ENCODE peak calls at places on chromosomes 7 and 10, in seven cellular contexts. One of them, this sample, is unnamed.
A peak's percentile ranks its signal among the peaks of the same experiment; 100 is the strongest.

GRCh38 chr7:76129366-76129765 is 72.3 kb upstream of the SRRM3 start:
- DNase-seq in CD8-positive, alpha-beta T cell: no peak
- DNase-seq in upper lobe of right lung: no peak
- DNase-seq in fibroblast of lung: peak; percentile 22
- DNase-seq in GM10248: no peak
- DNase-seq in IMR-90: peak; percentile 37
- DNase-seq in PC-3: no peak
- DNase-seq in this sample: no peak

GRCh38 chr7:122305475-122306319 is 1.1 kb upstream of the FEZF1 start:
- DNase-seq in GM10248: no peak
- DNase-seq in CD8-positive, alpha-beta T cell: no peak
- DNase-seq in PC-3: peak; percentile 17
- DNase-seq in fibroblast of lung: no peak
- DNase-seq in upper lobe of right lung: no peak
- DNase-seq in IMR-90: no peak
- DNase-seq in this sample: peak; percentile 34

GRCh38 chr10:125038637-125039036 is 96.7 kb downstream of the ZRANB1 start:
- DNase-seq in upper lobe of right lung: peak; percentile 84
- DNase-seq in PC-3: peak; percentile 35
- DNase-seq in CD8-positive, alpha-beta T cell: no peak
- DNase-seq in IMR-90: no peak
- DNase-seq in fibroblast of lung: no peak
- DNase-seq in GM10248: no peak
- DNase-seq in this sample: no peak

GRCh38 chr7:131147604-131148003 is 180.1 kb upstream of the MKLN1 start:
- DNase-seq in upper lobe of right lung: no peak
- DNase-seq in IMR-90: no peak
- DNase-seq in GM10248: no peak
- DNase-seq in fibroblast of lung: no peak
- DNase-seq in PC-3: no peak
- DNase-seq in CD8-positive, alpha-beta T cell: no peak
- DNase-seq in this sample: no peak

GRCh38 chr7:133676805-133677370 is 424.0 kb downstream of the EXOC4 start:
- DNase-seq in PC-3: no peak
- DNase-seq in GM10248: no peak
- DNase-seq in upper lobe of right lung: no peak
- DNase-seq in fibroblast of lung: peak; percentile 67
- DNase-seq in CD8-positive, alpha-beta T cell: no peak
- DNase-seq in IMR-90: peak; percentile 30
- DNase-seq in this sample: no peak

GRCh38 chr7:74569501-74570075 is 87.9 kb upstream of the GTF2I start:
- DNase-seq in GM10248: no peak
- DNase-seq in upper lobe of right lung: no peak
- DNase-seq in IMR-90: no peak
- DNase-seq in CD8-positive, alpha-beta T cell: no peak
- DNase-seq in fibroblast of lung: no peak
- DNase-seq in PC-3: no peak
- DNase-seq in this sample: no peak

GRCh38 chr7:105010538-105011523 is 3.2 kb upstream of the KMT2E start:
- DNase-seq in fibroblast of lung: peak; percentile 49
- DNase-seq in upper lobe of right lung: no peak
- DNase-seq in GM10248: no peak
- DNase-seq in IMR-90: peak; percentile 29
- DNase-seq in CD8-positive, alpha-beta T cell: no peak
- DNase-seq in PC-3: no peak
- DNase-seq in this sample: no peak

GRCh38 chr10:130013263-130013937 is 49.3 kb upstream of the EBF3 start:
- DNase-seq in CD8-positive, alpha-beta T cell: no peak
- DNase-seq in GM10248: no peak
- DNase-seq in IMR-90: no peak
- DNase-seq in upper lobe of right lung: no peak
- DNase-seq in fibroblast of lung: no peak
- DNase-seq in PC-3: no peak
- DNase-seq in this sample: no peak

GRCh38 chr10:116565533-116565932 is 19.8 kb downstream of the PNLIP start:
- DNase-seq in IMR-90: no peak
- DNase-seq in fibroblast of lung: no peak
- DNase-seq in GM10248: no peak
- DNase-seq in upper lobe of right lung: no peak
- DNase-seq in PC-3: no peak
- DNase-seq in CD8-positive, alpha-beta T cell: no peak
- DNase-seq in this sample: no peak

GRCh38 chr7:98836811-98837631 is 32.8 kb downstream of the TMEM130 start:
- DNase-seq in PC-3: peak; percentile 51
- DNase-seq in upper lobe of right lung: no peak
- DNase-seq in fibroblast of lung: no peak
- DNase-seq in IMR-90: peak; percentile 28
- DNase-seq in GM10248: peak; percentile 59
- DNase-seq in CD8-positive, alpha-beta T cell: no peak
- DNase-seq in this sample: peak; percentile 61

GRCh38 chr7:108008827-108009226 is 5.9 kb upstream of the LAMB1 start:
- DNase-seq in CD8-positive, alpha-beta T cell: no peak
- DNase-seq in GM10248: no peak
- DNase-seq in PC-3: no peak
- DNase-seq in IMR-90: no peak
- DNase-seq in upper lobe of right lung: no peak
- DNase-seq in fibroblast of lung: no peak
- DNase-seq in this sample: no peak

GRCh38 chr10:47137311-47137851 is 162.6 kb upstream of the GDF10 start:
- DNase-seq in IMR-90: peak; percentile 96
- DNase-seq in GM10248: no peak
- DNase-seq in upper lobe of right lung: no peak
- DNase-seq in CD8-positive, alpha-beta T cell: no peak
- DNase-seq in PC-3: peak; percentile 62
- DNase-seq in fibroblast of lung: peak; percentile 93
- DNase-seq in this sample: no peak

GRCh38 chr7:101882595-101883564 is 65.5 kb downstream of the CUX1 start:
- DNase-seq in upper lobe of right lung: peak; percentile 78
- DNase-seq in CD8-positive, alpha-beta T cell: no peak
- DNase-seq in fibroblast of lung: peak; percentile 100
- DNase-seq in PC-3: peak; percentile 99
- DNase-seq in GM10248: no peak
- DNase-seq in IMR-90: peak; percentile 100
- DNase-seq in this sample: peak; percentile 30

GRCh38 chr10:115503546-115503945 is 410.4 kb downstream of the ATRNL1 start:
- DNase-seq in GM10248: no peak
- DNase-seq in PC-3: peak; percentile 1
- DNase-seq in IMR-90: no peak
- DNase-seq in CD8-positive, alpha-beta T cell: no peak
- DNase-seq in fibroblast of lung: no peak
- DNase-seq in upper lobe of right lung: no peak
- DNase-seq in this sample: no peak

GRCh38 chr7:73992104-73992562 is 35.8 kb upstream of the ELN start:
- DNase-seq in CD8-positive, alpha-beta T cell: no peak
- DNase-seq in IMR-90: peak; percentile 78
- DNase-seq in fibroblast of lung: peak; percentile 88
- DNase-seq in upper lobe of right lung: peak; percentile 74
- DNase-seq in PC-3: no peak
- DNase-seq in GM10248: no peak
- DNase-seq in this sample: no peak

GRCh38 chr10:34698979-34699378 is 116.1 kb downstream of the PARD3 start:
- DNase-seq in IMR-90: peak; percentile 47
- DNase-seq in fibroblast of lung: peak; percentile 81
- DNase-seq in CD8-positive, alpha-beta T cell: no peak
- DNase-seq in PC-3: peak; percentile 100
- DNase-seq in upper lobe of right lung: no peak
- DNase-seq in GM10248: no peak
- DNase-seq in this sample: no peak

GRCh38 chr10:78267598-78267997 is 233.9 kb downstream of the RPS24 start:
- DNase-seq in fibroblast of lung: peak; percentile 63
- DNase-seq in PC-3: peak; percentile 43
- DNase-seq in IMR-90: peak; percentile 68
- DNase-seq in upper lobe of right lung: no peak
- DNase-seq in CD8-positive, alpha-beta T cell: no peak
- DNase-seq in GM10248: no peak
- DNase-seq in this sample: no peak

GRCh38 chr7:142455392-142455791 is 197.5 kb upstream of the PRSS58 start:
- DNase-seq in PC-3: no peak
- DNase-seq in fibroblast of lung: no peak
- DNase-seq in GM10248: no peak
- DNase-seq in IMR-90: no peak
- DNase-seq in upper lobe of right lung: no peak
- DNase-seq in CD8-positive, alpha-beta T cell: no peak
- DNase-seq in this sample: no peak

GRCh38 chr7:151454306-151454705 is 14.4 kb upstream of the CRYGN start:
- DNase-seq in PC-3: no peak
- DNase-seq in upper lobe of right lung: no peak
- DNase-seq in GM10248: no peak
- DNase-seq in CD8-positive, alpha-beta T cell: no peak
- DNase-seq in fibroblast of lung: no peak
- DNase-seq in IMR-90: no peak
- DNase-seq in this sample: no peak

GRCh38 chr10:89946106-89946505 is 244.7 kb downstream of the KIF20B start:
- DNase-seq in fibroblast of lung: peak; percentile 23
- DNase-seq in CD8-positive, alpha-beta T cell: no peak
- DNase-seq in IMR-90: peak; percentile 15
- DNase-seq in PC-3: no peak
- DNase-seq in GM10248: no peak
- DNase-seq in upper lobe of right lung: no peak
- DNase-seq in this sample: no peak

GRCh38 chr7:121485457-121486243 is 89.5 kb upstream of the FAM3C start:
- DNase-seq in fibroblast of lung: peak; percentile 69
- DNase-seq in PC-3: no peak
- DNase-seq in CD8-positive, alpha-beta T cell: no peak
- DNase-seq in upper lobe of right lung: no peak
- DNase-seq in GM10248: no peak
- DNase-seq in IMR-90: no peak
- DNase-seq in this sample: no peak

DNA sequence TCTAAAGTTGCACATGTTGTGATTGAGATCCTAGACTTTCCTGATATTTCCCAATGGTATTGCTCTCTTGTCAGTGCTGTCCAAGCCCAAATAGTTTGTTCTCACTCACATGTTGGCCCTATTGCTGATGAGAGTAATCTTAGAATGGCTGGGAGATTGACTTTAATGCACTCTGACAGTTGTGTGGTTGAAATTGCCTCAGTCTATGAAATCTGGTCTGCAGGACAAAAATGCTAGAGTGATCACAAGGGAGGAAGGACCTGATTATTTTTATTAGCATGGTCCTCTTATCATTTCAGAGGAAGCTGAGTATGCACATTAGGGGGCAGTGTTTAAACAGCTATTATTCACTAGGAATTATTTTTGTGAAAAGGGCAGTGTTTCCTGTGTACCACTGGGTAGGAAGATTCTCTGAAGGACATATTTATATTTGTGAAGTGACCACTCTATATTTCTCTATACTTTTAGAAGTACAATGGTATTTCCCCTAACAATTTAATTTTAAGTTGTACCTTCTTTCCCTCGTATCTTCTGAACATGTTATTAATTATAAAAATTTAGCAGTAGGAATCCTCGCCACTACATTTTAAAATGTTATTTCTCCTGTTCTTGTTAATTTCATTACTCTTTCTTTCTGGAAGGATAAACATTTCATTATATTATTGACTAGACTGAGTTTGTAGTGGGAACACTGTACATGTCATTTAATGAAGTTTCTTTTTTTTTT is 64.4 kb downstream of the SUGCT start:
- DNase-seq in CD8-positive, alpha-beta T cell: no peak
- DNase-seq in upper lobe of right lung: no peak
- DNase-seq in GM10248: no peak
- DNase-seq in fibroblast of lung: peak; percentile 72
- DNase-seq in IMR-90: peak; percentile 63
- DNase-seq in PC-3: peak; percentile 50
- DNase-seq in this sample: no peak
- TF ChIP-seq CTCF in CD8-positive, alpha-beta T cell: no peak
- TF ChIP-seq CTCF in upper lobe of right lung: peak; percentile 25
- TF ChIP-seq CTCF in GM10248: peak; percentile 23
- TF ChIP-seq CTCF in fibroblast of lung: peak; percentile 46
- TF ChIP-seq CTCF in IMR-90: peak; percentile 61
- TF ChIP-seq CTCF in PC-3: peak; percentile 65
- TF ChIP-seq CTCF in this sample: peak; percentile 15

GRCh38 chr7:123661765-123662164 is 6.1 kb downstream of the LMOD2 start:
- DNase-seq in upper lobe of right lung: no peak
- DNase-seq in fibroblast of lung: no peak
- DNase-seq in GM10248: no peak
- DNase-seq in PC-3: no peak
- DNase-seq in CD8-positive, alpha-beta T cell: no peak
- DNase-seq in IMR-90: no peak
- DNase-seq in this sample: no peak
- TF ChIP-seq CTCF in upper lobe of right lung: no peak
- TF ChIP-seq CTCF in fibroblast of lung: no peak
- TF ChIP-seq CTCF in GM10248: no peak
- TF ChIP-seq CTCF in PC-3: no peak
- TF ChIP-seq CTCF in CD8-positive, alpha-beta T cell: no peak
- TF ChIP-seq CTCF in IMR-90: no peak
- TF ChIP-seq CTCF in this sample: no peak

GRCh38 chr7:36082910-36083309 is 70.1 kb upstream of the EEPD1 start:
- DNase-seq in IMR-90: no peak
- DNase-seq in upper lobe of right lung: no peak
- DNase-seq in fibroblast of lung: no peak
- DNase-seq in PC-3: no peak
- DNase-seq in CD8-positive, alpha-beta T cell: no peak
- DNase-seq in GM10248: no peak
- DNase-seq in this sample: no peak
- TF ChIP-seq CTCF in IMR-90: no peak
- TF ChIP-seq CTCF in upper lobe of right lung: no peak
- TF ChIP-seq CTCF in fibroblast of lung: no peak
- TF ChIP-seq CTCF in PC-3: no peak
- TF ChIP-seq CTCF in CD8-positive, alpha-beta T cell: no peak
- TF ChIP-seq CTCF in GM10248: no peak
- TF ChIP-seq CTCF in this sample: no peak

DNA sequence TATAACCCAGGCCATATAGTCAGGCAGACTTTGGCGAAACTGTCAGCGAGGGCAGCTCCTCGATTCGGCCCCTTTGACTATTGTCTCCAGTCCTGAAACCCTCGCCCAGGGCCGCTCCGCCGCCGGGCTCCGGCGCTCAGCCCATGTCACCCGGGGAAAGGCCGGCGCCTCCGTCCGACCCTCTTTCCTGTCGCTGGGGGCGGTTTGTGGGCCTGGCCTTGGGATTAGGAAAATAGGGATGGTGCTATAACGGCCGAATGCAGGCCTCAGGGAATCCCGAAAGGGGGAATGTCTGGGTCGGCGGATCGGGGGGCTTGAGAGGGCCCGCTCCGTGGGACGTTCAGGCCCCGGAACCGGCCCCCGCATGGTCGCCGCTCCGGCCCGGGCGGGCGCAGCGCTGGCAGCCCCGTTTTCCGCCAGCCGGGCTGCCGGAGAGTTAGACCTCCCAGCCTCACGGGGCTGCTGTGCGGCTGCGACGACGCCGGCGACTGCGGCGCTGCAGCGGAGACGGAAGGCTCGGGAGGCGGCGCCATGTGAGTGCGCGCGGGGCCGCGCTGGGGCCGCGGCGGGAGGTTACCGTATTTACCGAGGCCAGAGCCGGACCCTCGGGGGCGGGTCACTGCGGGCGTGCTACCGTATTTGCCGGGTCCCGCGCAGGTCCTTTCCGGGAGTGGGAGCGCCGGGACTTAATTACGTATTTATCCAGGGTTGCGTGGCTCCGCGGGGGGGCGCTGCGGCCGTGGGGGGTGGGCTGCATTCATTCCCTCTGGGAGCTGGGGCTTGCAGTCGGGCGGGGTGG is 25.9 kb downstream of the ZNF775 start:
- DNase-seq in upper lobe of right lung: peak; percentile 94
- DNase-seq in GM10248: peak; percentile 87
- DNase-seq in fibroblast of lung: peak; percentile 91
- DNase-seq in PC-3: peak; percentile 73
- DNase-seq in IMR-90: peak; percentile 85
- DNase-seq in CD8-positive, alpha-beta T cell: peak; percentile 61
- DNase-seq in this sample: peak; percentile 89
- TF ChIP-seq CTCF in upper lobe of right lung: peak; percentile 7
- TF ChIP-seq CTCF in GM10248: peak; percentile 45
- TF ChIP-seq CTCF in fibroblast of lung: peak; percentile 10
- TF ChIP-seq CTCF in PC-3: peak; percentile 42
- TF ChIP-seq CTCF in IMR-90: peak; percentile 33
- TF ChIP-seq CTCF in CD8-positive, alpha-beta T cell: no peak
- TF ChIP-seq CTCF in this sample: peak; percentile 24

This sample was measured in endothelial cell.